ENCODE peak calls at places on chromosomes 12 and 14, in four cellular contexts. One of them, this sample, is unnamed.

GRCh38 chr14:96978525-96979272 is 181.5 kb downstream of the VRK1 start:
- DNase-seq in naive thymus-derived CD4-positive, alpha-beta T cell: no peak
- DNase-seq in adrenal gland: no peak
- DNase-seq in right atrium auricular region: no peak
- DNase-seq in this sample: no peak

GRCh38 chr14:59870277-59871165 is at the start of gene RTN1:
- DNase-seq in naive thymus-derived CD4-positive, alpha-beta T cell: no peak
- DNase-seq in adrenal gland: peak
- DNase-seq in right atrium auricular region: no peak
- DNase-seq in this sample: peak

GRCh38 chr12:63706336-63706735 is 38.0 kb upstream of the DPY19L2 start:
- DNase-seq in right atrium auricular region: no peak
- DNase-seq in naive thymus-derived CD4-positive, alpha-beta T cell: no peak
- DNase-seq in adrenal gland: no peak
- DNase-seq in this sample: no peak

GRCh38 chr12:59372971-59373370 is 222.9 kb upstream of the SLC16A7 start:
- DNase-seq in right atrium auricular region: no peak
- DNase-seq in adrenal gland: no peak
- DNase-seq in naive thymus-derived CD4-positive, alpha-beta T cell: no peak
- DNase-seq in this sample: no peak

GRCh38 chr12:69108024-69108423 is 131.3 kb upstream of the CPSF6 start:
- DNase-seq in adrenal gland: no peak
- DNase-seq in naive thymus-derived CD4-positive, alpha-beta T cell: no peak
- DNase-seq in right atrium auricular region: no peak
- DNase-seq in this sample: no peak

GRCh38 chr12:64273527-64274403 is 51.7 kb upstream of the KICS2 start:
- DNase-seq in right atrium auricular region: no peak
- DNase-seq in naive thymus-derived CD4-positive, alpha-beta T cell: no peak
- DNase-seq in adrenal gland: no peak
- DNase-seq in this sample: no peak

GRCh38 chr14:79658224-79658623 is 553.1 kb downstream of the DIO2 start:
- DNase-seq in right atrium auricular region: no peak
- DNase-seq in naive thymus-derived CD4-positive, alpha-beta T cell: no peak
- DNase-seq in adrenal gland: no peak
- DNase-seq in this sample: no peak

GRCh38 chr12:111270773-111271172 is 98.1 kb downstream of the PHETA1 start:
- DNase-seq in naive thymus-derived CD4-positive, alpha-beta T cell: no peak
- DNase-seq in adrenal gland: no peak
- DNase-seq in right atrium auricular region: no peak
- DNase-seq in this sample: peak

GRCh38 chr14:22391908-22392307 is 197.1 kb downstream of the DAD1 start:
- DNase-seq in adrenal gland: peak
- DNase-seq in right atrium auricular region: peak
- DNase-seq in naive thymus-derived CD4-positive, alpha-beta T cell: no peak
- DNase-seq in this sample: peak

DNA sequence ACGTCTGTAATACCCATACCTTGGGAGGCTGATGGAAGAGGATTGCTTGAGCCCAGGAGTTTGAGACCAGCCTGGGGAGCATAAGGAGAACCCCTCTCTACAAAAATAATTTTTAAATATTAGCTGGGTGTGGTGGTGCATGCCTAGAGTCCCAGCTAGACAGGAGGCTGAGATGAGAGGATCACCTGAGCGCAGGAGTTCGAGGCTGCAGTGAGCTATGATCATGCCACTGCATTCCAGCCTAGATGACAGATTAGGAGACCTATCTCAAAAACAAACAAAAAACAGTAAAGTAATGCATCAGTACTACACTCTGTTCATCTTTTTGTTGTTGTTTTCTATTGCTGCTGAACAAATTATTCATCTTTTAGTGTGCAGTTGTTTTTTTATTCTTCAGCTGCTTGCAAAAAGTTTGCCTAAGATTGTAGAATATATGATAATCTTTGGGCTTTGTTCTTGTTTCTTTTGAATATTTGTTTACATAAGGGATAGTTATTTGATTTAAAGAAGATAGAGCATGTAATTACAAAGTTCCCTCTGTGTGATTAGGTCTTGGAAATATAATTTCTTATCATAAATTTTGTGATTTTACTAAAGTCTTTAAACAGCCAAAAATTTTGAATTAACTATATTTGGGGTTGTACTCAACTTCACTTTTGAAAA is 8.2 kb downstream of the ARHGAP5 start:
- DNase-seq in right atrium auricular region: no peak
- DNase-seq in naive thymus-derived CD4-positive, alpha-beta T cell: no peak
- DNase-seq in adrenal gland: no peak
- DNase-seq in this sample: no peak
- H3K27ac ChIP-seq in right atrium auricular region: no peak
- H3K27ac ChIP-seq in naive thymus-derived CD4-positive, alpha-beta T cell: no peak
- H3K27ac ChIP-seq in adrenal gland: no peak
- H3K27ac ChIP-seq in this sample: no peak

DNA sequence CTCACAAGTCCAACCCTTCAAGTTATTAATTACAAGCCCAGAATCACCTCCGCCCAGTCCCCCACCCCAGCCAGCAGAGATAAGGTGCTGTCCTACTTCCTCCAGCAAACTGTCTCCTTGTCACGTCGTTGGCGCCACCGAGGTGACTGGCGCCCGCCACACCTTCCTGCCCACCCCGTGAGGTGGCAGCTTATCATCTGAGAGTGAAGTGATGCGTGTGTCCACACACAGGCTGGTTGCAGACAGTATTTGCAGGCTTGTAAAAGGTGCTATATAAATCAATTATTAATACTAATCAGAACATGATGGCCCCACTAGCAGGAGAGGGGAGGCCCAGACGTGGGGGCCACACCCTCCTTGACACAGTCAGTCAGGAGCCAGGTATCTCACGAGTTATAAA is 786.6 kb upstream of the TBX3 start:
- DNase-seq in right atrium auricular region: no peak
- DNase-seq in adrenal gland: no peak
- DNase-seq in naive thymus-derived CD4-positive, alpha-beta T cell: no peak
- DNase-seq in this sample: no peak
- H3K27ac ChIP-seq in right atrium auricular region: no peak
- H3K27ac ChIP-seq in adrenal gland: no peak
- H3K27ac ChIP-seq in naive thymus-derived CD4-positive, alpha-beta T cell: no peak
- H3K27ac ChIP-seq in this sample: no peak

DNA sequence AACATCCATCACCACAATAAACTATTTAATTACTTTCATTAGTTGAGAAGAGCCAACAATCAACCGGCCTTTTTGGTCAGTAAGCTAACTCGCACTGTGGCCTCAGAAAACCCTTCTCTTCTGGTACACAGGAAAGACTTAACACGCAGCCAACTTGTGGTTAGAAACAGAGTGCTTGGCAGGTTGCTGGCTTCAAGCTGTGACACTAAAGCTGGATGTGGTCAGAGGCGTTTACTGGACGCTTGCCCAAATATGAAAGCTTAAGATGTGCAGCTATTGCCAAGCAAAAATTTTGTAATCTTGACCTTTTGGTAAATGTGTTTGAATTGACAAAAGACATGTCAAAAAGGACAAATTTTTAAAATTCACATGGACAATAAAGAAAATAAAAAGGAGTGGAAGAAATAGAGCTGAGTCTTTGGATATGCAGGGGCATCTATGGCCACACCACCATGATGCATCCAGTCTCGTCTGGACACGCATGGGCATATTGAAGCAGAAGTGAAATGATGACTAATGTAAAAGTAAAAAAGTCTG is 2.6 kb upstream of the KLRK1 start:
- DNase-seq in adrenal gland: no peak
- DNase-seq in right atrium auricular region: peak
- DNase-seq in naive thymus-derived CD4-positive, alpha-beta T cell: no peak
- DNase-seq in this sample: peak
- H3K27ac ChIP-seq in adrenal gland: no peak
- H3K27ac ChIP-seq in right atrium auricular region: no peak
- H3K27ac ChIP-seq in naive thymus-derived CD4-positive, alpha-beta T cell: no peak
- H3K27ac ChIP-seq in this sample: peak

GRCh38 chr12:1993341-1993740 is 10.9 kb downstream of the DCP1B start:
- DNase-seq in adrenal gland: no peak
- DNase-seq in naive thymus-derived CD4-positive, alpha-beta T cell: no peak
- DNase-seq in right atrium auricular region: no peak
- DNase-seq in this sample: peak

GRCh38 chr12:1994429-1995143 is 9.7 kb downstream of the DCP1B start:
- DNase-seq in right atrium auricular region: no peak
- DNase-seq in naive thymus-derived CD4-positive, alpha-beta T cell: no peak
- DNase-seq in adrenal gland: no peak
- DNase-seq in this sample: no peak

GRCh38 chr12:1992732-1993131 is 11.5 kb downstream of the DCP1B start:
- DNase-seq in adrenal gland: no peak
- DNase-seq in right atrium auricular region: no peak
- DNase-seq in naive thymus-derived CD4-positive, alpha-beta T cell: no peak
- DNase-seq in this sample: no peak

GRCh38 chr12:1993871-1994371 is 10.3 kb downstream of the DCP1B start:
- DNase-seq in adrenal gland: no peak
- DNase-seq in right atrium auricular region: no peak
- DNase-seq in naive thymus-derived CD4-positive, alpha-beta T cell: no peak
- DNase-seq in this sample: peak

DNA sequence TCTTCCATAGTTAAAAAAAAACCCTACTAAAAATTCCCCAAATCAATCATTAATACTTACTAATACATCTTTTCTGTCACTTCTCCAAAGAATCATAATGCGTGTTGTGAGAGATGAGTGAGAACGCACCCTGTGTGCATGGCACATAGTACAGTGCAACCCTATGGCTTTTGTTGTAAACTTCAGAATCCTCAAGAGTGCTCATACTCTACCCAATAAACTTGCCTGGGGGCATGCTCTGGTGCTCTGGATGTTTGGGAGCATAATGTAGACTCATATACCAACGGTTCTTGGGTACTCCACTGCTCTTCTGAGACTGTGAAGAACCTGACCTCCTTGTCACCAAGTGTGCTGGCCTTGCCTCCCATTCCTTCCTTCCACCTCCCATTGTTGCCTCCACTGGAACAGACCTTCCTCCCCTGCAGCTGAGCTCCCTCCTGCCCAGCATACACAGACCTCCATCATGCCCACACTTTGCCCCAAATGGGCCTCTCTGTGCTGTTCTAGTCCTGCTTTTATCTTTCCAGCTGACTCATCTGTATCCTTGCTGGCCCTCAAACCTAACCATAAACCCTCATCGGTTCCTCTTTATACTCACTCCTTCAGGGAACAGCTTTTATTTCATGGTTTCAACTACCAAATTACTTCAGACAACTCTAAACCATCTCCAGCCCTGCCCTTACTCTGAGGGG is 8.9 kb downstream of the DCP1B start:
- DNase-seq in right atrium auricular region: no peak
- DNase-seq in naive thymus-derived CD4-positive, alpha-beta T cell: no peak
- DNase-seq in adrenal gland: no peak
- DNase-seq in this sample: no peak
- H3K27ac ChIP-seq in right atrium auricular region: no peak
- H3K27ac ChIP-seq in naive thymus-derived CD4-positive, alpha-beta T cell: no peak
- H3K27ac ChIP-seq in adrenal gland: no peak
- H3K27ac ChIP-seq in this sample: no peak

DNA sequence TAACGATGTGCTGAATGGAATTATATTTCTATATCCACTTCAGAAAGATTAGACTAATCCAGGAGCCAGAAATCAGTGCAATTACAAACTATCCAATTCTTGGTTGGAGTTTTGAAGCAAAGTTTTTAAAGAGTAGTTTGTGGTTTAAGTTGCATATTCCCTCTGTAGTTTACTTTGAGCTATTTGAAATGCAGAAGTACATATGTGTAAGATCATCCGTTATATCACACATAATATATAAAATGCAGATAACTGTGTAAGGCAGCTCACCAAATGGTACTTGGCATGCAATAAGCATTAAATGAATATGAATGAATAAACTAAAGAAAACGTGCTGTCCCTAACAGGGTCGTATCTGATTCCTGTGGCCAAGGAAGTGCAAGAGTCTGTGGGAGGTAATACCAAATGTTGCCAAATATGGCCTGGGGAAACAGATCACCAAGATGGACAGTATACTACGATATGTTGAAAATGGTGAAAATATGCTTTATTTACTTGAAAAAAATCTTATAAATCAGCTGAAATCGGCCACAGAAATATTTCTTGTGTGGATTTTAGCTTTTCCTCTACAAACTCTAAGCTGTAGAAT is 207.1 kb downstream of the PELI2 start:
- DNase-seq in naive thymus-derived CD4-positive, alpha-beta T cell: no peak
- DNase-seq in adrenal gland: no peak
- DNase-seq in right atrium auricular region: no peak
- DNase-seq in this sample: no peak
- H3K27ac ChIP-seq in naive thymus-derived CD4-positive, alpha-beta T cell: no peak
- H3K27ac ChIP-seq in adrenal gland: no peak
- H3K27ac ChIP-seq in right atrium auricular region: no peak
- H3K27ac ChIP-seq in this sample: no peak

DNA sequence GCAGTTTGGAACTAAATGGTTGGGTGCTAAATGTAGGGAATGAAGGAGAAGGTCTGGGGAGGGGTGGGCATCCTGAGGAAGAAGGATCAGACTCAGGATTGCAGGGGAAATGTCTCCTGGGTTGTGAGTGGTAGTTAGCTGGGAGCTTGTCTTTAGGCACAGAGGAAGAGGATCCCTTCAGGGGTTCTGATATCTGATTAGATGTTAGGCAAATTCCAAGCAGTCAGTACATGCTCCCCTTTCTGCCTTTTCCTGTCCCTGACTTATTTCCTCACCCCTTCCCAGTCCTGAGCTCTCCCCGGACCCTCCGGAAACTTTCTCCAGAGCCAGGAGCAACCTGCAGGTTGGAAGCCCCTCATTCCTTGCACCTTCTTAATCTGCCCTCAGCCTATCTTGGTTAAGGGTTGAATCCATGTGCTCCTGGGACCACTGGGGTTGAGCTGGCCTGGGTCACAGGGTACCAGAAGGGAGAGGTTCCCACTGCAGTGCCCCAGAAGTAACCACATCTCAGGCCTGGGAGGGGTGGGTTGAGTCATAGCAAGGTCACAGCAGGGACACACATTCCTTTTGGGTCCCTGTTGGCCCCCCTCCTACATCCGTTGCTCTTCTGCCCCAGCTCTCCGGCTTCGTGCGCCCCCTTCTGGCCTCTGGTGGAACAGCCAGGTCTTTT is 1.6 kb downstream of the IGFBP6 start:
- DNase-seq in right atrium auricular region: peak
- DNase-seq in adrenal gland: peak
- DNase-seq in naive thymus-derived CD4-positive, alpha-beta T cell: peak
- DNase-seq in this sample: peak
- H3K27ac ChIP-seq in right atrium auricular region: peak
- H3K27ac ChIP-seq in adrenal gland: peak
- H3K27ac ChIP-seq in naive thymus-derived CD4-positive, alpha-beta T cell: no peak
- H3K27ac ChIP-seq in this sample: peak

DNA sequence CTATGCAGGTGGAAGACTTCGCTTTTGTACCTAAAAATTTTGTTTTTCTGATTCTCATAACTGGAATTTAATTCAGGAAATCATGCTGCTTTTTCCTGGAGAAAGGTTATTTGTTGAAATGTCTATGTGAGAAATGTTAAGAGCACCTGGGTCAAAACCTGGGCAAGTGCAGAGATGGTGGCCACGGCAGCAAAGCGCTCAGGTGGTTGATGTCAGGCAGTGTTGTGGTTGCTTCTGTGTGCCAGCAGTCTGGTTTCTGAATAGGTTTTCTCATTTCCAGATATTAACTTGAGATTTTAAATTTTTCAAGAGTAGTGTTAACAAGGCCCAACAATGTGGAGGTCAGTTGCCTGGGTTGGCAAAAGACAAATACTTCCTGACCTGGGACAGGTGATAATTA is 96.2 kb downstream of the ESR2 start:
- DNase-seq in naive thymus-derived CD4-positive, alpha-beta T cell: no peak
- DNase-seq in right atrium auricular region: no peak
- DNase-seq in adrenal gland: no peak
- DNase-seq in this sample: no peak
- H3K27ac ChIP-seq in naive thymus-derived CD4-positive, alpha-beta T cell: no peak
- H3K27ac ChIP-seq in right atrium auricular region: peak
- H3K27ac ChIP-seq in adrenal gland: peak
- H3K27ac ChIP-seq in this sample: no peak